ENCODE peak calls at places on chromosomes 2 and 18, in ten cellular contexts. B is HCT116; G is adipocyte; H is gastrocnemius medialis; U is lower lobe of right lung; C is Jurkat, Clone E6-1; D is ovary; N is cardiac muscle cell; E is HFF-Myc; P is stomach. I is an unnamed sample.

GRCh38 chr2:157349949-157350510 is 24.4 kb upstream of the ERMN start:
- DNase-seq in B (no peak), G (peak), H (no peak), U (no peak), C (no peak), D (no peak), N (no peak), E (no peak), P (no peak), I (no peak)

GRCh38 chr2:207042841-207043240 is 103.5 kb downstream of the CPO start:
- DNase-seq in B (no peak), G (no peak), H (no peak), U (no peak), C (no peak), D (no peak), N (no peak), E (no peak), P (no peak), I (no peak)

GRCh38 chr2:25971596-25971995 is 10.7 kb downstream of the KIF3C start:
- DNase-seq in B (no peak), G (no peak), H (no peak), U (no peak), C (no peak), D (no peak), N (no peak), E (no peak), P (no peak), I (no peak)

GRCh38 chr18:48270929-48271328 is 138.3 kb downstream of the ZBTB7C start:
- DNase-seq in B (no peak), G (no peak), H (no peak), U (no peak), C (peak), D (no peak), N (no peak), E (no peak), P (no peak), I (no peak)

GRCh38 chr18:12606592-12607315 is 51.2 kb downstream of the SPIRE1 start:
- DNase-seq in B (peak), G (peak), H (no peak), U (no peak), C (no peak), D (no peak), N (peak), E (no peak), P (no peak), I (no peak)

GRCh38 chr18:3281456-3282400 is 19.8 kb downstream of the MYL12B start:
- DNase-seq in B (peak), G (peak), H (no peak), U (no peak), C (peak), D (no peak), N (peak), E (peak), P (no peak), I (peak)

GRCh38 chr2:200618051-200618419 is 32.2 kb downstream of the AOX1 start:
- DNase-seq in B (no peak), G (no peak), H (no peak), U (no peak), C (no peak), D (no peak), N (no peak), E (no peak), P (no peak), I (no peak)

GRCh38 chr2:80028051-80028450 is 276.5 kb downstream of the LRRTM1 start:
- DNase-seq in B (no peak), G (no peak), H (no peak), U (no peak), C (no peak), D (no peak), N (no peak), E (no peak), P (no peak), I (no peak)

GRCh38 chr2:172461591-172462392 is 34.4 kb downstream of the ITGA6 start:
- DNase-seq in B (no peak), G (peak), H (peak), U (peak), C (peak), D (peak), N (peak), E (no peak), P (peak), I (peak)

GRCh38 chr2:223262946-223263345 is 211.0 kb downstream of the KCNE4 start:
- DNase-seq in B (peak), G (no peak), H (no peak), U (no peak), C (no peak), D (no peak), N (no peak), E (no peak), P (no peak), I (peak)

GRCh38 chr18:28422577-28422976 is 245.6 kb upstream of the CDH2 start:
- DNase-seq in B (no peak), G (no peak), H (no peak), U (no peak), C (no peak), D (no peak), N (no peak), E (no peak), P (no peak), I (no peak)

GRCh38 chr2:237060518-237061312 is 25.0 kb upstream of the COPS8 start:
- DNase-seq in B (peak), G (peak), H (no peak), U (no peak), C (peak), D (peak), N (peak), E (peak), P (peak), I (peak)

GRCh38 chr2:63555931-63556330 is 32.3 kb downstream of the WDPCP start:
- DNase-seq in B (no peak), G (no peak), H (no peak), U (no peak), C (no peak), D (no peak), N (no peak), E (no peak), P (no peak), I (no peak)

GRCh38 chr2:196376984-196377877 is 205.9 kb upstream of the STK17B start:
- DNase-seq in B (no peak), G (peak), H (no peak), U (no peak), C (no peak), D (no peak), N (peak), E (no peak), P (no peak), I (peak)
- H3K4me3 ChIP-seq in B (no peak), G (no peak), H (no peak), U (no peak), C (no peak), D (no peak), N (no peak), E (no peak), P (no peak), I (no peak)

GRCh38 chr2:113324684-113325160 is 46.0 kb upstream of the PAX8 start:
- DNase-seq in B (peak), G (peak), H (no peak), U (peak), C (peak), D (peak), N (peak), E (peak), P (peak), I (no peak)
- H3K4me3 ChIP-seq in B (peak), G (peak), H (peak), U (peak), C (peak), D (peak), N (peak), E (peak), P (peak), I (no peak)

GRCh38 chr2:99141110-99142108 is at the start of gene C2orf15:
- DNase-seq in B (peak), G (peak), H (peak), U (peak), C (peak), D (peak), N (peak), E (peak), P (peak), I (peak)

GRCh38 chr2:99139003-99139402 is 2.5 kb upstream of the C2orf15 start:
- DNase-seq in B (no peak), G (no peak), H (no peak), U (no peak), C (no peak), D (no peak), N (no peak), E (no peak), P (no peak), I (no peak)

GRCh38 chr2:99140056-99140859 is 1.2 kb upstream of the C2orf15 start:
- DNase-seq in B (no peak), G (no peak), H (no peak), U (no peak), C (no peak), D (no peak), N (no peak), E (no peak), P (no peak), I (no peak)

DNA sequence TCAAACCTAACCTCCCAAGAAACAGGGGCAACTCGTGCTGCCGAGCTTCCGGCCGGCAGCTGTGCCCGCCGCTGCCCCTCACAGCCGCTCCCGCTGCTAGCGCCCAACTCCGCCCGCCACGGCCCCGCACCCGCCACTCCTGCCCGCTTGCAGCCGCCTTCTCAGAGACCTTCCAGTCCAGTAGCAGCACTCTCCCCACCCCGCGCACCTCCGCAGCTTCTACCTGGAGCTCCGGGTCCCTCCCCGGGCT is 722 bp upstream of the C2orf15 start:
- DNase-seq in B (peak), G (peak), H (no peak), U (no peak), C (no peak), D (no peak), N (peak), E (no peak), P (no peak), I (no peak)
- H3K4me3 ChIP-seq in B (peak), G (peak), H (peak), U (peak), C (peak), D (peak), N (peak), E (peak), P (peak), I (peak)

DNA sequence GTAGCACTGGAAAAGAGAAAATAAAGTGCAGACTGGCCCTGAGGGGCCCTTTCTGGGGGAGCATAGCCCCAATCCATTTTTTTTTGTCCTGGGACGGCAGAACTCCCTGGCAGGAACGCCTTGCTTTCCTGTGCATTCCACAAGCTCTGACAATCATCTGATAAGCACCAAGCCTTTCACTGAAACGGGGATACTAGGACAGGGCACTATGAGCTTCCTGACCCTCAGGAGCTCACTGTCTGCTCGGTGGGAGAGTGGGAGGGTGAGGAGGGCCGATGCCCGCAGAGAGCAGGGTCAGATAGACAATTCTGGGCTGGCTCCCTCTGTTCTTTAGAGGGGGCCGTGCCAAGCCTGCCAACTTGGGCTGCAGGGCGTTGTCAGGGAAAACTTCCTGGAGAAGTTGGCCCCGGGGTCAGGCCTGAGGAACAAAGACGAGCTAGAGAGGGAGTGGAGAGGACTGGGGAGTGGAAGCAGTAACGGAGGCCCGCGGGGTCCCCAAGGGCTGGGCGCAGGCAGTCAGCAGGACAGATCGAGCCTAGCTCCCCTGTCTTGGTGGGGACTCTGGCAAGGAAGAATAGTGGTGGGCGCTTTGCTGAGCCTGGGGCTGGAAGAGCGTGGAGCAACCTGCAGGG is 82.0 kb downstream of the CTAGE1 start:
- DNase-seq in B (no peak), G (no peak), H (no peak), U (no peak), C (no peak), D (no peak), N (no peak), E (no peak), P (peak), I (no peak)
- H3K4me3 ChIP-seq in B (no peak), G (no peak), H (no peak), U (peak), C (no peak), D (no peak), N (no peak), E (no peak), P (peak), I (no peak)

DNA sequence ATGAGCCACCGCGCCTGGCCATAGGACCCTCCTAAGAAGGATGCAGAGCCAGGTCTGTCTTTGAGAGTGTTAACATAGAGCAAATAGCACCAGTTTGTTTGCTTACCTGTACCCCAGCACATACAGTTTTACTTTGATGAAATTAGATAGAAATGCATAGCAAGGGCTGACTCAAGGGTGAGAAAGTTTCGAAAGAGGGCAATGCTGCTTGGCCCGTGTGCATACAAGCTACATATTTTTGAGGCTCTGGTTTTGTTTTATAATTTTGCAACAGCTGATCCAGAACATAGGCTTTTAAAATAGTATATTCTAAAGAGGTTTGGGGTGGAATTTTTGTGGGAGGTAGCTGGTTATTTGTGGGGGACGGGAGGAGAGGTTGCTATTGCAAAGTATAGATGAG is 151.7 kb downstream of the MCFD2 start:
- DNase-seq in B (no peak), G (peak), H (no peak), U (no peak), C (no peak), D (no peak), N (peak), E (no peak), P (no peak), I (no peak)
- H3K4me3 ChIP-seq in B (no peak), G (no peak), H (no peak), U (no peak), C (no peak), D (no peak), N (no peak), E (no peak), P (no peak), I (no peak)

GRCh38 chr2:133424876-133425275 is 143.4 kb downstream of the NCKAP5 start:
- DNase-seq in B (no peak), G (no peak), H (no peak), U (no peak), C (no peak), D (no peak), N (no peak), E (no peak), P (no peak), I (no peak)
- H3K4me3 ChIP-seq in B (no peak), G (no peak), H (no peak), U (no peak), C (no peak), D (no peak), N (no peak), E (no peak), P (no peak), I (no peak)

GRCh38 chr2:31344447-31344846 is 70.1 kb downstream of the XDH start:
- DNase-seq in B (no peak), G (no peak), H (no peak), U (no peak), C (no peak), D (no peak), N (no peak), E (no peak), P (no peak), I (no peak)

GRCh38 chr2:31349684-31350083 is 64.9 kb downstream of the XDH start:
- DNase-seq in B (no peak), G (no peak), H (no peak), U (no peak), C (no peak), D (no peak), N (no peak), E (no peak), P (no peak), I (no peak)

GRCh38 chr2:31347319-31347718 is 67.2 kb downstream of the XDH start:
- DNase-seq in B (no peak), G (no peak), H (no peak), U (no peak), C (no peak), D (no peak), N (no peak), E (no peak), P (no peak), I (no peak)

GRCh38 chr2:31349160-31349559 is 65.4 kb downstream of the XDH start:
- DNase-seq in B (no peak), G (no peak), H (no peak), U (no peak), C (no peak), D (no peak), N (no peak), E (no peak), P (no peak), I (no peak)

GRCh38 chr2:31347788-31348187 is 66.8 kb downstream of the XDH start:
- DNase-seq in B (no peak), G (no peak), H (no peak), U (no peak), C (no peak), D (no peak), N (peak), E (peak), P (no peak), I (no peak)
- H3K4me3 ChIP-seq in B (no peak), G (no peak), H (no peak), U (no peak), C (no peak), D (no peak), N (no peak), E (no peak), P (no peak), I (no peak)

GRCh38 chr2:8230466-8230865 is 451.4 kb upstream of the ID2 start:
- DNase-seq in B (no peak), G (no peak), H (no peak), U (no peak), C (no peak), D (no peak), N (no peak), E (no peak), P (no peak), I (no peak)

GRCh38 chr2:8225257-8225656 is 456.6 kb upstream of the ID2 start:
- DNase-seq in B (no peak), G (no peak), H (no peak), U (no peak), C (no peak), D (peak), N (no peak), E (no peak), P (no peak), I (no peak)

GRCh38 chr2:8225798-8226197 is 456.1 kb upstream of the ID2 start:
- DNase-seq in B (no peak), G (no peak), H (no peak), U (no peak), C (no peak), D (no peak), N (no peak), E (no peak), P (no peak), I (no peak)

GRCh38 chr2:8231909-8232308 is 449.9 kb upstream of the ID2 start:
- DNase-seq in B (no peak), G (no peak), H (no peak), U (no peak), C (no peak), D (no peak), N (no peak), E (no peak), P (no peak), I (no peak)

DNA sequence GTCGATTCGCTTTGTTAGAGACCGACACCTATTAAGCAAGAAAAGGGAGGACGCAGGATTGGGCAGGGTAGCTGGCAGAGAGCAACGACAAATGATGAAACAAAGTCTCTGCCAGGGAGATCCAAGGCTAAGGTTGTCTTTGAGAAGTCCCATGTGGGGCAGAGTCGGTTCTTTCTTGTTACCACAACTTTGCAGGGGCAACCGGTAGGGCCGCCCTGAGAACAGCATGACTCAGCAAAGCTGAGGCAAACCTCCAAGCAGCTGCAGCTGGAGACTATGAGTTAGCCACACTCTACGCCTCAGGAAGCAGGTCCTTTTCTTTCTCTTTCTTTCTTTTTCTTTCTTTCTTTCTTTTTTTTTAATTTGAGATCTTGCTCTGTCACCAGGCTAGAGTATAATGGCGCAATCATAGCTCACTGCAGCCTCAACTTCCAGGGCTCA is 452.3 kb upstream of the ID2 start:
- DNase-seq in B (peak), G (peak), H (peak), U (peak), C (peak), D (peak), N (peak), E (peak), P (peak), I (peak)
- H3K4me3 ChIP-seq in B (no peak), G (peak), H (no peak), U (peak), C (peak), D (no peak), N (no peak), E (no peak), P (no peak), I (no peak)

GRCh38 chr18:62720048-62720447 is 4.7 kb downstream of the PHLPP1 start:
- DNase-seq in B (no peak), G (no peak), H (no peak), U (no peak), C (no peak), D (no peak), N (no peak), E (no peak), P (no peak), I (no peak)

GRCh38 chr18:62720766-62721613 is 5.6 kb downstream of the PHLPP1 start:
- DNase-seq in B (no peak), G (no peak), H (no peak), U (no peak), C (no peak), D (no peak), N (no peak), E (no peak), P (no peak), I (no peak)

GRCh38 chr18:62721837-62722795 is 6.8 kb downstream of the PHLPP1 start:
- DNase-seq in B (no peak), G (no peak), H (no peak), U (no peak), C (no peak), D (no peak), N (peak), E (no peak), P (no peak), I (no peak)

GRCh38 chr18:62725896-62726295 is 10.6 kb downstream of the PHLPP1 start:
- DNase-seq in B (no peak), G (no peak), H (no peak), U (no peak), C (no peak), D (no peak), N (no peak), E (no peak), P (no peak), I (no peak)

DNA sequence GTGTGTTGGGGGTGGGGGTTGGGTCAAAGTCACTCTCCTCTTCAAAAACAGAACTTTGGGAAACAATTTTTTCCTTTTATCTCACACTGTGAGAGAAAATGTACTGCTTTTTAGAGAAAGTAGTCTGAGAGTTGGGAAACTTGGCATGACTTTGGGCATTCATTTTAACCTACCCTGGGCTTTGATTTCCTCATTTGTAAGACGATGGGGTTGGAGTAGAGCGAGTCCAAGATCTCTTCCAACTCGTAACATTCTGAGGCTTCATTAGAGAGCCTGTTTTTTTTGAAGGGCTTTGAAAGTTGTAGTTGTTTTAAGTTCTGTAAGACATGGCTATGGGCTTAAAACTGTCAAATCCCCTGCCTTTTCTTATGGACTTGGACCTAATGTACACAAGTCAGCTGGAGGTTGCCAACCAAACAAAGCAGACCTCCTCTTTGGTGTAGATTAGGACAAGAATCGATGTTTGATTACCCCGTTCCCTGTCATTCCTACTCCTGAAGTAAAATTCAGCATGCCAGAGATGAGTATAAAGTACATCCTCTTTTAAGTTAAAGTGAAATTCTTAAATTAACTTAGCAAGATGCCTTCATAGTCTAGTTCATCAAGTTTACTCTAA is 8.4 kb downstream of the PHLPP1 start:
- DNase-seq in B (no peak), G (no peak), H (no peak), U (no peak), C (no peak), D (no peak), N (peak), E (no peak), P (no peak), I (no peak)
- H3K4me3 ChIP-seq in B (no peak), G (no peak), H (no peak), U (no peak), C (no peak), D (no peak), N (no peak), E (no peak), P (no peak), I (no peak)

I was measured in GM12865.